ENCODE peak calls at places on chromosomes 5 and 9, in six cellular contexts. W, B, D, N, M and I are unnamed samples.

GRCh38 chr9:34547960-34548603 is 25.3 kb upstream of the ENHO start:
- DNase-seq in W (peak; percentile 66), B (no peak), D (peak; percentile 70), N (peak; percentile 43), M (peak; percentile 81), I (peak; percentile 57)

GRCh38 chr9:6383551-6384225 is 29.3 kb upstream of the UHRF2 start:
- DNase-seq in W (peak; percentile 66), B (no peak), D (no peak), N (no peak), M (no peak), I (no peak)

GRCh38 chr5:40828690-40829661 is 6.0 kb downstream of the RPL37 start:
- DNase-seq in W (no peak), B (no peak), D (no peak), N (no peak), M (no peak), I (no peak)

GRCh38 chr5:178442361-178443256 is 147.6 kb downstream of the COL23A1 start:
- DNase-seq in W (no peak), B (no peak), D (no peak), N (no peak), M (no peak), I (peak; percentile 56)

GRCh38 chr9:70324963-70325362 is 66.2 kb downstream of the SMC5 start:
- DNase-seq in W (peak; percentile 33), B (no peak), D (no peak), N (no peak), M (no peak), I (peak; percentile 11)

GRCh38 chr5:131587541-131587940 is 47.5 kb downstream of the RAPGEF6 start:
- DNase-seq in W (no peak), B (no peak), D (no peak), N (no peak), M (no peak), I (no peak)

GRCh38 chr5:86880785-86881492 is 263.2 kb downstream of the COX7C start:
- DNase-seq in W (peak; percentile 93), B (peak; percentile 56), D (no peak), N (peak; percentile 44), M (no peak), I (peak; percentile 82)

GRCh38 chr5:87210076-87210475 is 57.6 kb upstream of the RASA1 start:
- DNase-seq in W (no peak), B (no peak), D (no peak), N (no peak), M (no peak), I (no peak)

GRCh38 chr5:88480766-88481499 is 212.3 kb upstream of the TMEM161B start:
- DNase-seq in W (no peak), B (no peak), D (no peak), N (no peak), M (no peak), I (no peak)

GRCh38 chr9:136552117-136552685 is 6.4 kb upstream of the NOTCH1 start:
- DNase-seq in W (peak; percentile 59), B (no peak), D (no peak), N (no peak), M (no peak), I (peak; percentile 80)

GRCh38 chr9:88060746-88061145 is 77.5 kb downstream of the SPATA31C2 start:
- DNase-seq in W (no peak), B (no peak), D (no peak), N (no peak), M (no peak), I (no peak)

GRCh38 chr5:135999396-136000139 is 29.2 kb upstream of the TGFBI start:
- DNase-seq in W (peak; percentile 82), B (no peak), D (no peak), N (no peak), M (no peak), I (peak; percentile 92)

GRCh38 chr9:32500768-32501167 is 25.2 kb downstream of the RIGI start:
- DNase-seq in W (peak; percentile 38), B (no peak), D (no peak), N (no peak), M (no peak), I (no peak)

GRCh38 chr5:150624334-150625163 is 15.9 kb upstream of the SYNPO start:
- DNase-seq in W (no peak), B (no peak), D (no peak), N (no peak), M (no peak), I (peak; percentile 43)

GRCh38 chr5:6858419-6858818 is 145.2 kb downstream of the TENT4A start:
- DNase-seq in W (no peak), B (no peak), D (no peak), N (no peak), M (no peak), I (peak; percentile 28)

GRCh38 chr9:98101868-98102273 is 17.2 kb downstream of the TRIM14 start:
- DNase-seq in W (no peak), B (no peak), D (peak; percentile 45), N (no peak), M (peak; percentile 76), I (peak; percentile 92)

GRCh38 chr9:32394381-32395049 is 10.1 kb downstream of the ACO1 start:
- DNase-seq in W (no peak), B (no peak), D (no peak), N (no peak), M (no peak), I (no peak)

GRCh38 chr5:11076945-11077613 is 316.0 kb upstream of the DAP start:
- DNase-seq in W (no peak), B (no peak), D (no peak), N (no peak), M (no peak), I (no peak)

GRCh38 chr9:110089681-110090370 is 118.1 kb downstream of the C9orf152 start:
- DNase-seq in W (no peak), B (no peak), D (peak; percentile 66), N (peak; percentile 22), M (no peak), I (no peak)

GRCh38 chr5:78543292-78543691 is 105.3 kb downstream of the LHFPL2 start:
- DNase-seq in W (no peak), B (no peak), D (no peak), N (no peak), M (no peak), I (no peak)

GRCh38 chr5:9534881-9535517 is 10.9 kb downstream of the SEMA5A start:
- DNase-seq in W (peak; percentile 43), B (no peak), D (no peak), N (no peak), M (no peak), I (no peak)

GRCh38 chr9:99573883-99574282 is 247.8 kb upstream of the NR4A3 start:
- DNase-seq in W (no peak), B (no peak), D (no peak), N (no peak), M (no peak), I (no peak)

GRCh38 chr5:155489949-155490348 is 476.4 kb downstream of the KIF4B start:
- DNase-seq in W (no peak), B (no peak), D (no peak), N (no peak), M (no peak), I (no peak)

GRCh38 chr9:34714007-34714406 is 4.1 kb upstream of the CCL21 start:
- DNase-seq in W (no peak), B (no peak), D (peak; percentile 38), N (no peak), M (no peak), I (no peak)

DNA sequence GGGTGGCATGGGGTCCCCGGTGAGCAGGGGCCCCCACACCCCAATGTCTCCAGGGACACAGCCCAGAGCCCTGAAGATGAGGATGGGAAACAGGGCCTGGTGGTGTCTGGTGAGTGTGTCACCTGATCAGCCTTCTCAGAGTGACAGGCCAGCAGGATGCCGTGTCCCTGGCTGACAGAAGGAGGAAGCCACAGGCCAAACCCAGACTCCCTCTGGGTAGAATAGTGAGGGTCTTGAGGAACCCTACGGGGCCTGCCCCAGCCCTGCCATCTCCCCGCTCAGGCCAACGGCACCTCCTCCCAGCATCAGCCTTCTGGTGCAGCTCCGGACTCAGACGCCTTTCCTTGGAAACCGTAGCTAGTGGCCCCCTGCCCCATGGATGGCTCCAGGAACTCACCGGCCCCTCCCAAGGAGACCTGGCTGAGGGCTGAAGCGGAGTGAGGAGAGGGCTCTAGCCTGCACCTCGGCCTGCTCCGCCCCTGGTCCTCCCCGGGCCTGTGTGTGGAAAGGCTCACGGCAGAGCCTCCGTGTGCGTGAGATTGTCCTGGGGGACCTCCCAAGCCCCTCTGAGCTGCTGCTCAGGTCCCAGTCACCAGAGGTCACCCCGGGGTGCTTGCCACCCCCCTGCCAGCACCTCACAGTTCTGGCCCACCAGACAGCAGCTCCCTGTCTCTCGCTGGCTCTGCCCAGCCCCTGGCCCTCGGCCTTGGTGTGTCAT is 6.0 kb downstream of the RALGDS start:
- DNase-seq in W (no peak), B (no peak), D (no peak), N (no peak), M (peak; percentile 63), I (no peak)
- H3K4me3 ChIP-seq in W (no peak overlapping the region), B (no peak overlapping the region), D (no peak overlapping the region), N (no peak overlapping the region), M (no peak overlapping the region), I (no peak overlapping the region)

DNA sequence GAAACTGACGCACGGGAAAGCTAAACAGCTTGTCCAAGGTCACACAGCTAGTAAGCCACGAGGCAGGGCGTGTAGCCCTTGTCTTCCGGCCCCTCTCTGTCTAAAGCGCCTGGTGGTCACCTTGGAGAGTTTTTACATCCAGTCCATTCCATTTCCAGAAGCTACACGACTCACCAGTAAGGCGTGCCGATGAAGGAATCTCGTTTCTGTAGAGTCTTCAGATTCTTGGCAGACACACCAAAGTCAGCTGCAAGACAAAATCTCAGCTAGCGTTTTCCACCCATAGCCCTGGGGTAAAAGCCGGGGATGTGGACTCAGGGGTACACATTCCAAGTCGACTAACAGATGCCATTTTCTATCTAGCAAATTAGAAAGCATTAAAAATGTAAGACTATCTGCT is 80.4 kb downstream of the STK10 start:
- DNase-seq in W (peak; percentile 80), B (no peak), D (no peak), N (peak; percentile 50), M (no peak), I (no peak)
- TF ChIP-seq CTCF in W (peak; percentile 7), B (no peak), D (no peak), N (no peak), M (no peak), I (no peak)

GRCh38 chr9:68708513-68708912 is 3.5 kb downstream of the PIP5K1B start:
- DNase-seq in W (no peak), B (no peak), D (no peak), N (no peak), M (no peak), I (no peak)
- H3K4me3 ChIP-seq in W (no peak overlapping the region), B (no peak overlapping the region), D (no peak overlapping the region), N (no peak overlapping the region), M (no peak overlapping the region), I (no peak overlapping the region)

DNA sequence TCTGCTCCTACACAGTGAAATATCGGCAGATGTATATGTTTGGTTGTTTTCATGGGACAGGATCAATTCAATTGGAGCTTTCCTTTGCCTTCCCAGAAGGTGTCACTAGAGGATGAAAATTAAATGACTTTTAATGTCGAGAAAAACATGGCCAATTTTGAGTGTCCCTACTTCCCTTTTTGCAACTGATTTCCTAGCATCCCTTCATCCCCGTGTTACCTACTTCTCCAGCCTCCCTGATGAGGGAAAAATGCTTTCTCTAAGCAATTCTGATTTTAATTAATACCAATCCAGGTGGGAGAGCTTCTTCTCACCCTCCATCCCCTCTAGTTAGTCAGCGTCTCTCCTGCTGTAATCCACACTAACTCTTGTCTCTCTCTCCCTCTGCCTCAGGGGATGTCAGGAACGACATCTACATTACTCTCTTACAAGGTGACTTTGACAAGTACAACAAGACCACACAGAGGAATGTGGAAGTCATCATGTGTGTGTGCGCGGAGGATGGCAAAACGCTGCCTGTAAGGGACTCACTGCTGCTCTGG is 64.9 kb downstream of the DOCK2 start:
- DNase-seq in W (peak; percentile 73), B (no peak), D (no peak), N (no peak), M (no peak), I (peak; percentile 19)
- TF ChIP-seq CTCF in W (peak; percentile 59), B (peak; percentile 73), D (peak; percentile 16), N (peak; percentile 65), M (peak; percentile 39), I (no peak)